ENCODE peak calls at places on chromosomes 12 and 14, in eight cellular contexts. One of them, this sample, is unnamed.

GRCh38 chr14:55389330-55389729 is 22.3 kb downstream of the ATG14 start:
- DNase-seq in fibroblast of mammary gland: peak
- DNase-seq in prostate gland: no peak
- DNase-seq in pulmonary artery endothelial cell: no peak
- DNase-seq in left cardiac atrium: no peak
- DNase-seq in activated naive CD4-positive, alpha-beta T cell: no peak
- DNase-seq in thoracic aorta: no peak
- DNase-seq in NAMALWA: no peak
- DNase-seq in this sample: no peak

GRCh38 chr12:120873231-120873630 is 30.9 kb downstream of the SPPL3 start:
- DNase-seq in left cardiac atrium: no peak
- DNase-seq in thoracic aorta: no peak
- DNase-seq in prostate gland: no peak
- DNase-seq in fibroblast of mammary gland: no peak
- DNase-seq in NAMALWA: no peak
- DNase-seq in pulmonary artery endothelial cell: no peak
- DNase-seq in activated naive CD4-positive, alpha-beta T cell: no peak
- DNase-seq in this sample: peak

GRCh38 chr14:59787045-59787674 is 83.4 kb downstream of the RTN1 start:
- DNase-seq in left cardiac atrium: no peak
- DNase-seq in fibroblast of mammary gland: no peak
- DNase-seq in activated naive CD4-positive, alpha-beta T cell: no peak
- DNase-seq in prostate gland: no peak
- DNase-seq in pulmonary artery endothelial cell: no peak
- DNase-seq in NAMALWA: no peak
- DNase-seq in thoracic aorta: no peak
- DNase-seq in this sample: peak

GRCh38 chr14:102570334-102570995 is 22.0 kb upstream of the RCOR1 start:
- DNase-seq in fibroblast of mammary gland: no peak
- DNase-seq in prostate gland: no peak
- DNase-seq in activated naive CD4-positive, alpha-beta T cell: no peak
- DNase-seq in left cardiac atrium: no peak
- DNase-seq in thoracic aorta: no peak
- DNase-seq in pulmonary artery endothelial cell: no peak
- DNase-seq in NAMALWA: no peak
- DNase-seq in this sample: no peak

GRCh38 chr12:53699673-53700015 is 23.8 kb upstream of the ATP5MC2 start:
- DNase-seq in left cardiac atrium: no peak
- DNase-seq in prostate gland: no peak
- DNase-seq in activated naive CD4-positive, alpha-beta T cell: no peak
- DNase-seq in thoracic aorta: no peak
- DNase-seq in NAMALWA: no peak
- DNase-seq in pulmonary artery endothelial cell: no peak
- DNase-seq in fibroblast of mammary gland: no peak
- DNase-seq in this sample: no peak

GRCh38 chr12:57765698-57766463 is 997 bp downstream of the CYP27B1 start:
- DNase-seq in NAMALWA: no peak
- DNase-seq in prostate gland: no peak
- DNase-seq in pulmonary artery endothelial cell: no peak
- DNase-seq in fibroblast of mammary gland: no peak
- DNase-seq in left cardiac atrium: no peak
- DNase-seq in activated naive CD4-positive, alpha-beta T cell: no peak
- DNase-seq in thoracic aorta: no peak
- DNase-seq in this sample: no peak

GRCh38 chr14:32327255-32327961 is 1.7 kb upstream of the AKAP6 start:
- DNase-seq in NAMALWA: no peak
- DNase-seq in thoracic aorta: no peak
- DNase-seq in activated naive CD4-positive, alpha-beta T cell: no peak
- DNase-seq in prostate gland: no peak
- DNase-seq in left cardiac atrium: no peak
- DNase-seq in pulmonary artery endothelial cell: no peak
- DNase-seq in fibroblast of mammary gland: no peak
- DNase-seq in this sample: no peak

GRCh38 chr14:76710093-76711010 is 50.9 kb upstream of the VASH1 start:
- DNase-seq in left cardiac atrium: no peak
- DNase-seq in NAMALWA: peak
- DNase-seq in thoracic aorta: no peak
- DNase-seq in prostate gland: no peak
- DNase-seq in activated naive CD4-positive, alpha-beta T cell: no peak
- DNase-seq in fibroblast of mammary gland: peak
- DNase-seq in pulmonary artery endothelial cell: no peak
- DNase-seq in this sample: no peak

GRCh38 chr12:103901518-103902173 is 28.6 kb upstream of the HSP90B1 start:
- DNase-seq in prostate gland: no peak
- DNase-seq in thoracic aorta: no peak
- DNase-seq in pulmonary artery endothelial cell: no peak
- DNase-seq in activated naive CD4-positive, alpha-beta T cell: no peak
- DNase-seq in NAMALWA: no peak
- DNase-seq in left cardiac atrium: no peak
- DNase-seq in fibroblast of mammary gland: no peak
- DNase-seq in this sample: no peak

GRCh38 chr14:88209273-88209672 is 113.8 kb downstream of the KCNK10 start:
- DNase-seq in thoracic aorta: no peak
- DNase-seq in pulmonary artery endothelial cell: no peak
- DNase-seq in left cardiac atrium: no peak
- DNase-seq in fibroblast of mammary gland: no peak
- DNase-seq in prostate gland: no peak
- DNase-seq in NAMALWA: no peak
- DNase-seq in activated naive CD4-positive, alpha-beta T cell: no peak
- DNase-seq in this sample: no peak

GRCh38 chr14:34997762-34998161 is 15.0 kb downstream of the SRP54 start:
- DNase-seq in fibroblast of mammary gland: no peak
- DNase-seq in NAMALWA: no peak
- DNase-seq in activated naive CD4-positive, alpha-beta T cell: no peak
- DNase-seq in thoracic aorta: no peak
- DNase-seq in pulmonary artery endothelial cell: no peak
- DNase-seq in prostate gland: no peak
- DNase-seq in left cardiac atrium: no peak
- DNase-seq in this sample: no peak

GRCh38 chr14:105882626-105883025 is 356.2 kb downstream of the TMEM121 start:
- DNase-seq in pulmonary artery endothelial cell: no peak
- DNase-seq in left cardiac atrium: no peak
- DNase-seq in prostate gland: no peak
- DNase-seq in NAMALWA: no peak
- DNase-seq in fibroblast of mammary gland: no peak
- DNase-seq in activated naive CD4-positive, alpha-beta T cell: no peak
- DNase-seq in thoracic aorta: no peak
- DNase-seq in this sample: no peak

GRCh38 chr14:68333265-68333664 is 459.6 kb downstream of the ZFP36L1 start:
- DNase-seq in activated naive CD4-positive, alpha-beta T cell: no peak
- DNase-seq in thoracic aorta: no peak
- DNase-seq in NAMALWA: peak
- DNase-seq in left cardiac atrium: no peak
- DNase-seq in prostate gland: no peak
- DNase-seq in pulmonary artery endothelial cell: no peak
- DNase-seq in fibroblast of mammary gland: no peak
- DNase-seq in this sample: no peak

GRCh38 chr12:55727643-55728184 is 1.1 kb downstream of the CD63 start:
- DNase-seq in fibroblast of mammary gland: no peak
- DNase-seq in pulmonary artery endothelial cell: no peak
- DNase-seq in left cardiac atrium: peak
- DNase-seq in prostate gland: peak
- DNase-seq in thoracic aorta: no peak
- DNase-seq in NAMALWA: no peak
- DNase-seq in activated naive CD4-positive, alpha-beta T cell: no peak
- DNase-seq in this sample: no peak

GRCh38 chr12:108616941-108617858 is 16.5 kb downstream of the SELPLG start:
- DNase-seq in fibroblast of mammary gland: peak
- DNase-seq in left cardiac atrium: peak
- DNase-seq in activated naive CD4-positive, alpha-beta T cell: peak
- DNase-seq in NAMALWA: peak
- DNase-seq in pulmonary artery endothelial cell: no peak
- DNase-seq in thoracic aorta: no peak
- DNase-seq in prostate gland: no peak
- DNase-seq in this sample: no peak

GRCh38 chr12:12979151-12979550 is 20.9 kb downstream of the HEBP1 start:
- DNase-seq in NAMALWA: no peak
- DNase-seq in thoracic aorta: no peak
- DNase-seq in prostate gland: no peak
- DNase-seq in pulmonary artery endothelial cell: no peak
- DNase-seq in fibroblast of mammary gland: peak
- DNase-seq in left cardiac atrium: no peak
- DNase-seq in activated naive CD4-positive, alpha-beta T cell: no peak
- DNase-seq in this sample: no peak

GRCh38 chr12:18919826-18920511 is 182.1 kb downstream of the CAPZA3 start:
- DNase-seq in left cardiac atrium: no peak
- DNase-seq in thoracic aorta: no peak
- DNase-seq in fibroblast of mammary gland: no peak
- DNase-seq in NAMALWA: no peak
- DNase-seq in activated naive CD4-positive, alpha-beta T cell: no peak
- DNase-seq in pulmonary artery endothelial cell: no peak
- DNase-seq in prostate gland: no peak
- DNase-seq in this sample: no peak

GRCh38 chr12:663293-663871 is at the start of gene NINJ2:
- DNase-seq in prostate gland: no peak
- DNase-seq in pulmonary artery endothelial cell: no peak
- DNase-seq in left cardiac atrium: peak
- DNase-seq in thoracic aorta: no peak
- DNase-seq in activated naive CD4-positive, alpha-beta T cell: no peak
- DNase-seq in NAMALWA: no peak
- DNase-seq in fibroblast of mammary gland: no peak
- DNase-seq in this sample: no peak

GRCh38 chr12:26636710-26637328 is 196.2 kb downstream of the ITPR2 start:
- DNase-seq in left cardiac atrium: no peak
- DNase-seq in activated naive CD4-positive, alpha-beta T cell: no peak
- DNase-seq in prostate gland: no peak
- DNase-seq in pulmonary artery endothelial cell: peak
- DNase-seq in NAMALWA: no peak
- DNase-seq in fibroblast of mammary gland: peak
- DNase-seq in thoracic aorta: no peak
- DNase-seq in this sample: no peak

GRCh38 chr12:64780220-64780530 is 21.0 kb upstream of the GNS start:
- DNase-seq in pulmonary artery endothelial cell: no peak
- DNase-seq in thoracic aorta: no peak
- DNase-seq in activated naive CD4-positive, alpha-beta T cell: no peak
- DNase-seq in left cardiac atrium: no peak
- DNase-seq in fibroblast of mammary gland: no peak
- DNase-seq in prostate gland: no peak
- DNase-seq in NAMALWA: no peak
- DNase-seq in this sample: no peak

GRCh38 chr14:103186894-103187586 is 63.8 kb downstream of the TNFAIP2 start:
- DNase-seq in prostate gland: no peak
- DNase-seq in left cardiac atrium: no peak
- DNase-seq in thoracic aorta: no peak
- DNase-seq in fibroblast of mammary gland: no peak
- DNase-seq in activated naive CD4-positive, alpha-beta T cell: no peak
- DNase-seq in NAMALWA: no peak
- DNase-seq in pulmonary artery endothelial cell: no peak
- DNase-seq in this sample: no peak

GRCh38 chr14:88078525-88078924 is 73.6 kb downstream of the GPR65 start:
- DNase-seq in activated naive CD4-positive, alpha-beta T cell: no peak
- DNase-seq in thoracic aorta: no peak
- DNase-seq in NAMALWA: no peak
- DNase-seq in fibroblast of mammary gland: no peak
- DNase-seq in pulmonary artery endothelial cell: no peak
- DNase-seq in prostate gland: no peak
- DNase-seq in left cardiac atrium: no peak
- DNase-seq in this sample: no peak

GRCh38 chr12:2891240-2892053 is 756 bp downstream of the TULP3 start:
- DNase-seq in pulmonary artery endothelial cell: no peak
- DNase-seq in prostate gland: peak
- DNase-seq in NAMALWA: peak
- DNase-seq in thoracic aorta: peak
- DNase-seq in activated naive CD4-positive, alpha-beta T cell: no peak
- DNase-seq in left cardiac atrium: peak
- DNase-seq in fibroblast of mammary gland: peak
- DNase-seq in this sample: no peak